ENCODE peak calls at places on chromosomes 3 and 15, in six cellular contexts. One of them, this sample, is unnamed.

GRCh38 chr3:158105710-158106438 is at the start of gene SHOX2:
- DNase-seq in HepG2: no peak
- DNase-seq in K562: peak; percentile 72
- DNase-seq in GM12878: no peak
- DNase-seq in SK-N-SH: no peak
- DNase-seq in H1: no peak
- DNase-seq in this sample: peak; percentile 14

GRCh38 chr15:29046946-29047345 is 161.2 kb downstream of the APBA2 start:
- DNase-seq in HepG2: no peak
- DNase-seq in K562: no peak
- DNase-seq in GM12878: no peak
- DNase-seq in SK-N-SH: no peak
- DNase-seq in H1: no peak
- DNase-seq in this sample: no peak

GRCh38 chr15:71629147-71629760 is 181.1 kb upstream of the NR2E3 start:
- DNase-seq in HepG2: no peak
- DNase-seq in K562: no peak
- DNase-seq in GM12878: no peak
- DNase-seq in SK-N-SH: no peak
- DNase-seq in H1: no peak
- DNase-seq in this sample: no peak

GRCh38 chr3:188631291-188632010 is 477.5 kb downstream of the LPP start:
- DNase-seq in HepG2: peak; percentile 27
- DNase-seq in K562: no peak
- DNase-seq in GM12878: no peak
- DNase-seq in SK-N-SH: no peak
- DNase-seq in H1: no peak
- DNase-seq in this sample: no peak

GRCh38 chr15:90097475-90097874 is 4.8 kb downstream of the IDH2 start:
- DNase-seq in HepG2: no peak
- DNase-seq in K562: no peak
- DNase-seq in GM12878: peak; percentile 88
- DNase-seq in SK-N-SH: no peak
- DNase-seq in H1: no peak
- DNase-seq in this sample: no peak

GRCh38 chr15:39267685-39268084 is 313.2 kb upstream of the THBS1 start:
- DNase-seq in HepG2: no peak
- DNase-seq in K562: no peak
- DNase-seq in GM12878: no peak
- DNase-seq in SK-N-SH: no peak
- DNase-seq in H1: no peak
- DNase-seq in this sample: no peak

GRCh38 chr3:12120374-12121140 is 38.2 kb downstream of the TIMP4 start:
- DNase-seq in HepG2: no peak
- DNase-seq in K562: no peak
- DNase-seq in GM12878: no peak
- DNase-seq in SK-N-SH: no peak
- DNase-seq in H1: no peak
- DNase-seq in this sample: no peak

GRCh38 chr15:51908312-51908711 is 63.3 kb downstream of the LEO1 start:
- DNase-seq in HepG2: no peak
- DNase-seq in K562: no peak
- DNase-seq in GM12878: no peak
- DNase-seq in SK-N-SH: no peak
- DNase-seq in H1: no peak
- DNase-seq in this sample: no peak

GRCh38 chr3:28651159-28651558 is 302.5 kb upstream of the AZI2 start:
- DNase-seq in HepG2: no peak
- DNase-seq in K562: no peak
- DNase-seq in GM12878: no peak
- DNase-seq in SK-N-SH: no peak
- DNase-seq in H1: no peak
- DNase-seq in this sample: no peak

GRCh38 chr15:83404143-83404542 is 43.0 kb upstream of the SH3GL3 start:
- DNase-seq in HepG2: no peak
- DNase-seq in K562: no peak
- DNase-seq in GM12878: no peak
- DNase-seq in SK-N-SH: no peak
- DNase-seq in H1: no peak
- DNase-seq in this sample: no peak

DNA sequence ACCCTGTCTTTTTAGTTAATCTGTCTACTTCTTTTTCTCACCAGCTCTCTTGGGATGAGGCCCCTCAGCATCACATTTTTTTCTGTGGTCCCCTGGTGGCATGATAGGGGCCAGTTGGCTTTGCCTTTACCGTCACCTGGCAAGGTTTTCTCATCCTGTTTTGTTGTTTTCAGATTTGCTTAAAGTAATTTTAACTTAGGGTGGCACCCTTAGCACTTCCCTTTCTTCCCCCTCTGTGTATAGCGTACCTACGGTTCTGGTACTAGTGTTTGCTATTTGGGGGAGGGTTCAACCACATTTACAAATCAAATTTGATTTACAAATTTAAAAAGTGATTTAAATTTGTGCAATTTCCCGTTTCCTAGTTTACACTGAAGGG is 35.7 kb downstream of the PDCD6IP start:
- DNase-seq in HepG2: no peak
- DNase-seq in K562: no peak
- DNase-seq in GM12878: no peak
- DNase-seq in SK-N-SH: no peak
- DNase-seq in H1: no peak
- DNase-seq in this sample: no peak
- H3K4me3 ChIP-seq in HepG2: no peak overlapping the region
- H3K4me3 ChIP-seq in K562: no peak overlapping the region
- H3K4me3 ChIP-seq in GM12878: no peak overlapping the region
- H3K4me3 ChIP-seq in SK-N-SH: no peak overlapping the region
- H3K4me3 ChIP-seq in H1: no peak overlapping the region
- H3K4me3 ChIP-seq in this sample: no peak overlapping the region

DNA sequence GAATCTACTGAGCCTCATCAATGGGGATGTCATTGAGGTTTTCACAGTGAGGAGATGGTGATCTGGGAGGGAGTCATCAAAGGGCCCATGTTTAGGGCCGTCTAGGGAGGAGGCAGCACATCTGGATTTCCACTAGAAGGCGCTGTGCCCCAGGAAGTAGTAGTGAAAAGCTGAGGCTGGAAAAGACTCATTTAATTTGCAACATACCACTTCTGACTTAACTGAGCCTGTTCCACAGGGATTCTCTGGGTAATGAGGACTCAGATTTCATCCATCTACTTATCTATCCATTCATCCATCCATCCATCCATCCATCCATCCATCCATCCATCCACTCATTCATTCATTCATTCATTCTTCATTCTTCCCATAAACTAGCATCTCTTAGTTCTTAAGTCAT is 17.4 kb upstream of the SHF start:
- DNase-seq in HepG2: peak; percentile 67
- DNase-seq in K562: peak; percentile 45
- DNase-seq in GM12878: peak; percentile 16
- DNase-seq in SK-N-SH: peak; percentile 74
- DNase-seq in H1: no peak
- DNase-seq in this sample: peak; percentile 73
- TF ChIP-seq GABPA in HepG2: peak; percentile 18
- TF ChIP-seq GABPA in K562: no peak
- TF ChIP-seq GABPA in GM12878: no peak
- TF ChIP-seq GABPA in SK-N-SH: no peak
- TF ChIP-seq GABPA in H1: no peak
- TF ChIP-seq GABPA in this sample: no peak

GRCh38 chr3:71647751-71648150 is 64.2 kb upstream of the FOXP1 start:
- DNase-seq in HepG2: no peak
- DNase-seq in K562: no peak
- DNase-seq in GM12878: no peak
- DNase-seq in SK-N-SH: no peak
- DNase-seq in H1: no peak
- DNase-seq in this sample: no peak

GRCh38 chr3:71649757-71650156 is 66.2 kb upstream of the FOXP1 start:
- DNase-seq in HepG2: peak; percentile 10
- DNase-seq in K562: no peak
- DNase-seq in GM12878: no peak
- DNase-seq in SK-N-SH: no peak
- DNase-seq in H1: no peak
- DNase-seq in this sample: no peak

GRCh38 chr3:71651625-71652024 is 68.1 kb upstream of the FOXP1 start:
- DNase-seq in HepG2: no peak
- DNase-seq in K562: no peak
- DNase-seq in GM12878: no peak
- DNase-seq in SK-N-SH: no peak
- DNase-seq in H1: no peak
- DNase-seq in this sample: no peak

GRCh38 chr3:71650372-71650771 is 66.8 kb upstream of the FOXP1 start:
- DNase-seq in HepG2: no peak
- DNase-seq in K562: no peak
- DNase-seq in GM12878: no peak
- DNase-seq in SK-N-SH: no peak
- DNase-seq in H1: no peak
- DNase-seq in this sample: no peak

DNA sequence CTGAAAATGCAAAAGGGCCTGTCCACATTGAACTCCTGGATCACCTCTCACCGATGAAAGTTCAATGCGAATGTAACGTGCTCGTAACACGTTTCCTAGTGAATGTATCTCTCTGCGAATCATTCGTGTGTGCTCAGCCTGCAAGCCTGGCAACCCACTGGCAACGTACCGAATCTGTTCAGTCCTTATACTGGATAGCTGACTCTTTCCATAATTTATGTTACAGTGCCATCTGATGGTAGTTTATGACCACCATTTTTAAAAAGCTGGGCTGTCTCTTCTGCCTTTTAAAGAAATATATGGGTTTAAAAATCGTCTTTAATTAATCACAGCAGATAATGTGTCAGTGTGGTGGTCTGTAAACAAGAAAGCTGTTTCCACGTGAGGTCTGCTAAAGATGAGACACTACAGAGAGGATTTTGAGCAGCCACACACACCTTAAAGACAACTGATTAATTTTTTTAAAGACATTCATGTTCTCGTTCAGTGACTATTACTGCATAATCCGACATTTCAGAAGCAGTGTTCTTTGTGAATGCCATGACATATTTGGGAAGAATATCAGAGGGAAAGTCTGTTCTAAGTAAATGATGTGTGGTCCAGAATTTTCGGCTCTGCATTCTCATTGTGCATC is 69.4 kb upstream of the FOXP1 start:
- DNase-seq in HepG2: peak; percentile 50
- DNase-seq in K562: peak; percentile 16
- DNase-seq in GM12878: peak; percentile 4
- DNase-seq in SK-N-SH: peak; percentile 70
- DNase-seq in H1: no peak
- DNase-seq in this sample: peak; percentile 30
- TF ChIP-seq CTCF in HepG2: peak; percentile 79
- TF ChIP-seq CTCF in K562: no peak
- TF ChIP-seq CTCF in GM12878: peak; percentile 56
- TF ChIP-seq CTCF in SK-N-SH: peak; percentile 79
- TF ChIP-seq CTCF in H1: peak; percentile 31
- TF ChIP-seq CTCF in this sample: peak; percentile 24

GRCh38 chr3:143037867-143038266 is 36.5 kb downstream of the U2SURP start:
- DNase-seq in HepG2: no peak
- DNase-seq in K562: no peak
- DNase-seq in GM12878: no peak
- DNase-seq in SK-N-SH: no peak
- DNase-seq in H1: no peak
- DNase-seq in this sample: no peak

GRCh38 chr3:143035466-143036214 is 34.3 kb downstream of the U2SURP start:
- DNase-seq in HepG2: no peak
- DNase-seq in K562: no peak
- DNase-seq in GM12878: no peak
- DNase-seq in SK-N-SH: no peak
- DNase-seq in H1: no peak
- DNase-seq in this sample: no peak

GRCh38 chr3:143036557-143036956 is 35.2 kb downstream of the U2SURP start:
- DNase-seq in HepG2: no peak
- DNase-seq in K562: no peak
- DNase-seq in GM12878: no peak
- DNase-seq in SK-N-SH: no peak
- DNase-seq in H1: no peak
- DNase-seq in this sample: no peak

GRCh38 chr3:143041901-143042300 is 40.5 kb downstream of the U2SURP start:
- DNase-seq in HepG2: no peak
- DNase-seq in K562: no peak
- DNase-seq in GM12878: no peak
- DNase-seq in SK-N-SH: no peak
- DNase-seq in H1: no peak
- DNase-seq in this sample: no peak

DNA sequence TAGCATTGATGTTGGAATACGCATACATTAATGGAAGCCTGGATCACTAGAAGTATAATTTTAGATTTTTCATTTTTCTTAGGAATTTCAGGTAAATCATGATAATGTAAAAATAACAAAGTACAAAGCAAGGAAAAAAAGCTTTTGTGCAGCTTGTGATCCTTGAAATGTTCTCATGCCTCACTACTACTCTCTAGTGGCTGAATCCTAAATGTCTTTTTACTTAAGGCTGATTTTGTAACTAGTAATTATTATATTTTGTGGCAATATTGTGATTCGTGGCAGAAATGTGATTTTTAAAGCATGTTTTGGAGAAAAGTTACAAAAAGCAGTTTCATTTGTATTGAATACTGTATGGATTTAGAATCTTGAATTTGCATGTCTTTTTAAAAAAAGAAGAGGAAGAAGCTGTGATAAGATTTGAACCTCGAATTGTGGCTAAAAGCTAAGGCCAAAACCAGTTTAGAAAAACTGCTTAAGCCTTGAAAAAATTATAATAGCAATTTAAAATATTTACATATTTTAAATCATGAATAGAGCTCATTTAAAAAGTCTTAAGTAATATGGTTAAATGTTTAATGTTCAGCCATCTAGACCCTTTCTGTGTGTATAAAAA is 39.0 kb downstream of the U2SURP start:
- DNase-seq in HepG2: no peak
- DNase-seq in K562: peak; percentile 24
- DNase-seq in GM12878: no peak
- DNase-seq in SK-N-SH: no peak
- DNase-seq in H1: no peak
- DNase-seq in this sample: no peak
- H3K4me3 ChIP-seq in HepG2: no peak overlapping the region
- H3K4me3 ChIP-seq in K562: no peak overlapping the region
- H3K4me3 ChIP-seq in GM12878: no peak overlapping the region
- H3K4me3 ChIP-seq in SK-N-SH: no peak overlapping the region
- H3K4me3 ChIP-seq in H1: no peak overlapping the region
- H3K4me3 ChIP-seq in this sample: no peak overlapping the region

GRCh38 chr3:77456881-77457280 is 417.0 kb downstream of the ROBO2 start:
- DNase-seq in HepG2: no peak
- DNase-seq in K562: no peak
- DNase-seq in GM12878: no peak
- DNase-seq in SK-N-SH: peak; percentile 61
- DNase-seq in H1: no peak
- DNase-seq in this sample: no peak
- TF ChIP-seq GABPA in HepG2: no peak
- TF ChIP-seq GABPA in K562: no peak
- TF ChIP-seq GABPA in GM12878: no peak
- TF ChIP-seq GABPA in SK-N-SH: no peak
- TF ChIP-seq GABPA in H1: no peak
- TF ChIP-seq GABPA in this sample: no peak

DNA sequence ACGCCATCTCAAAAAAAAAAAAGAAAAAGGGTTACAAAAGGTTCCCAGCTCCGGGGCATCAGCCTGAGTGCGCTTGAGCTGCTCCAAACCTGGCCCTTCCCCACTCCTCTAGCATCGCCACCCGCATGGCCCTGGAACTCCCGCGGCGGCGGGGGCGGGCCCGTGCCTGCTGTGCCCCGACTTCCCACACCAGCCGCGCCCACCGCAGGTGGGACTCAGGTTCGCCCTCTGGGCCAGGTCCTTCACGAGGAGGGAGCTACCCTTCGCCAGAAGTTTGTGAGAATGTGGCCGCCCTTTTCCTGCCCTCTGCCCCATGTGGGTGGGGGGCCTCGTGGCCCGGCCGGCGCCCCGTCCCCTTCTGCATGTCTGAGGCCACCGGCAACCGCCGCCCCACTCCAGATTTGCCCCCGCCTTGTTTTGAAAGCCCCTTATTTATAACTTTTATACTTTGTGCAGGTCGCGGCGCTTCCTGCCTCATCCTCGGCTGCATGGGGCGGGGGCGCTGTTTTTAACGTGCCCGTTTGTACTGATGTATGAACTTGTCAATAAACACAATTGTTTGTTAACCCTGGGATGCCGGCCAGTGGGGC is 507 bp upstream of the JMJD7 start:
- DNase-seq in HepG2: no peak
- DNase-seq in K562: peak; percentile 35
- DNase-seq in GM12878: no peak
- DNase-seq in SK-N-SH: no peak
- DNase-seq in H1: no peak
- DNase-seq in this sample: no peak
- TF ChIP-seq CTCF in HepG2: no peak
- TF ChIP-seq CTCF in K562: no peak
- TF ChIP-seq CTCF in GM12878: no peak
- TF ChIP-seq CTCF in SK-N-SH: no peak
- TF ChIP-seq CTCF in H1: no peak
- TF ChIP-seq CTCF in this sample: no peak